ENCODE peak calls at places on chromosomes 11 and 22, in ten cellular contexts. I is stimulated activated naive CD8-positive, alpha-beta T cell treated with anti-CD3 and anti-CD28 coated beads, Interleukin-15, amount 100 ng/mL, for 72 hours; Y is RWPE1; Q is Calu3; F is activated T-cell treated with anti-CD3 and anti-CD28 coated beads, Interleukin-2, amount 50 U/mL, for 72 hours; X is right atrium auricular region; H is NCI-H1694; N is EL; J is hypothalamus; C is GM19239. P is an unnamed sample.

GRCh38 chr22:24411256-24412004 is 16.0 kb upstream of the ADORA2A start:
- DNase-seq in I (no peak), Y (no peak), Q (no peak), F (no peak), X (no peak), H (no peak), N (no peak), J (no peak), C (no peak), P (no peak)

GRCh38 chr11:102653744-102654291 is 28.7 kb upstream of the MMP20 start:
- DNase-seq in I (no peak), Y (peak; percentile 30), Q (no peak), F (no peak), X (no peak), H (no peak), N (peak; percentile 23), J (no peak), C (no peak), P (no peak)

GRCh38 chr11:111352935-111353695 is 26.0 kb downstream of the POU2AF1 start:
- DNase-seq in I (no peak), Y (no peak), Q (no peak), F (no peak), X (no peak), H (no peak), N (no peak), J (no peak), C (no peak), P (no peak)

GRCh38 chr11:61693897-61694840 is 14.0 kb downstream of the DAGLA start:
- DNase-seq in I (no peak), Y (no peak), Q (no peak), F (no peak), X (no peak), H (no peak), N (peak; percentile 54), J (no peak), C (no peak), P (no peak)

GRCh38 chr11:14312736-14313438 is 46.1 kb downstream of the RRAS2 start:
- DNase-seq in I (no peak), Y (no peak), Q (no peak), F (no peak), X (no peak), H (no peak), N (peak; percentile 69), J (no peak), C (no peak), P (no peak)

GRCh38 chr11:73197348-73197747 is 20.7 kb upstream of the P2RY2 start:
- DNase-seq in I (no peak), Y (no peak), Q (no peak), F (no peak), X (no peak), H (no peak), N (no peak), J (no peak), C (no peak), P (no peak)

GRCh38 chr11:16382177-16382576 is 25.8 kb upstream of the SOX6 start:
- DNase-seq in I (no peak), Y (no peak), Q (no peak), F (no peak), X (no peak), H (no peak), N (no peak), J (no peak), C (no peak), P (no peak)

GRCh38 chr11:78350101-78350645 is 67.4 kb downstream of the GAB2 start:
- DNase-seq in I (no peak), Y (no peak), Q (no peak), F (no peak), X (no peak), H (no peak), N (peak; percentile 18), J (peak; percentile 25), C (no peak), P (no peak)

GRCh38 chr11:24585192-24585591 is 88.3 kb downstream of the LUZP2 start:
- DNase-seq in I (no peak), Y (no peak), Q (no peak), F (no peak), X (no peak), H (no peak), N (no peak), J (no peak), C (no peak), P (no peak)

GRCh38 chr22:20464096-20464614 is 26.5 kb upstream of the SCARF2 start:
- DNase-seq in I (peak; percentile 48), Y (no peak), Q (no peak), F (peak; percentile 67), X (no peak), H (peak; percentile 56), N (no peak), J (no peak), C (no peak), P (peak; percentile 71)

GRCh38 chr11:2641623-2642022 is 58.2 kb downstream of the KCNQ1OT1 start:
- DNase-seq in I (no peak), Y (no peak), Q (no peak), F (no peak), X (no peak), H (no peak), N (no peak), J (no peak), C (no peak), P (no peak)

GRCh38 chr22:49087163-49087562 is 740.5 kb downstream of the BRD1 start:
- DNase-seq in I (no peak), Y (no peak), Q (no peak), F (no peak), X (no peak), H (no peak), N (no peak), J (no peak), C (no peak), P (no peak)

GRCh38 chr22:18909556-18909955 is 3.4 kb downstream of the DGCR6 start:
- DNase-seq in I (no peak), Y (no peak), Q (no peak), F (no peak), X (no peak), H (no peak), N (no peak), J (no peak), C (no peak), P (no peak)

GRCh38 chr11:105713106-105713505 is 103.2 kb downstream of the GRIA4 start:
- DNase-seq in I (no peak), Y (no peak), Q (no peak), F (no peak), X (no peak), H (no peak), N (no peak), J (no peak), C (no peak), P (no peak)

GRCh38 chr11:95926714-95927113 is 2.8 kb upstream of the MTMR2 start:
- DNase-seq in I (no peak), Y (no peak), Q (no peak), F (no peak), X (no peak), H (no peak), N (no peak), J (no peak), C (no peak), P (no peak)

GRCh38 chr11:17631702-17632365 is 84.8 kb downstream of the OTOG start:
- DNase-seq in I (no peak), Y (no peak), Q (no peak), F (no peak), X (no peak), H (no peak), N (no peak), J (no peak), C (no peak), P (no peak)